ENCODE peak calls at places on chromosomes 5 and 9, in five cellular contexts. One of them, this sample, is unnamed.

GRCh38 chr5:145764325-145764724 is 70.8 kb downstream of the PRELID2 start:
- DNase-seq in RCC 7860: no peak
- DNase-seq in natural killer cell: no peak
- DNase-seq in activated CD4-positive, CD25-positive, alpha-beta regulatory T cell: no peak
- DNase-seq in A549: no peak
- DNase-seq in this sample: no peak

GRCh38 chr9:113957778-113958430 is 81.8 kb downstream of the ZNF618 start:
- DNase-seq in RCC 7860: peak; percentile 86
- DNase-seq in activated CD4-positive, CD25-positive, alpha-beta regulatory T cell: no peak
- DNase-seq in natural killer cell: no peak
- DNase-seq in A549: peak; percentile 37
- DNase-seq in this sample: no peak

GRCh38 chr9:115930472-115930871 is 223.1 kb upstream of the PAPPA start:
- DNase-seq in natural killer cell: no peak
- DNase-seq in A549: no peak
- DNase-seq in RCC 7860: no peak
- DNase-seq in activated CD4-positive, CD25-positive, alpha-beta regulatory T cell: no peak
- DNase-seq in this sample: no peak

GRCh38 chr9:134783699-134784039 is 96.9 kb upstream of the FCN2 start:
- DNase-seq in A549: no peak
- DNase-seq in natural killer cell: no peak
- DNase-seq in RCC 7860: no peak
- DNase-seq in activated CD4-positive, CD25-positive, alpha-beta regulatory T cell: no peak
- DNase-seq in this sample: no peak

GRCh38 chr9:38127271-38127839 is 58.3 kb upstream of the SHB start:
- DNase-seq in A549: no peak
- DNase-seq in natural killer cell: no peak
- DNase-seq in activated CD4-positive, CD25-positive, alpha-beta regulatory T cell: no peak
- DNase-seq in RCC 7860: no peak
- DNase-seq in this sample: no peak

GRCh38 chr9:87564706-87565335 is 67.2 kb downstream of the DAPK1 start:
- DNase-seq in A549: no peak
- DNase-seq in activated CD4-positive, CD25-positive, alpha-beta regulatory T cell: no peak
- DNase-seq in RCC 7860: no peak
- DNase-seq in natural killer cell: no peak
- DNase-seq in this sample: no peak

GRCh38 chr5:41747291-41747690 is 122.9 kb downstream of the OXCT1 start:
- DNase-seq in A549: no peak
- DNase-seq in activated CD4-positive, CD25-positive, alpha-beta regulatory T cell: no peak
- DNase-seq in natural killer cell: no peak
- DNase-seq in RCC 7860: no peak
- DNase-seq in this sample: no peak

GRCh38 chr9:108834959-108835696 is 20.7 kb downstream of the ACTL7B start:
- DNase-seq in natural killer cell: no peak
- DNase-seq in RCC 7860: no peak
- DNase-seq in activated CD4-positive, CD25-positive, alpha-beta regulatory T cell: no peak
- DNase-seq in A549: no peak
- DNase-seq in this sample: no peak

GRCh38 chr5:132254321-132254977 is 3.0 kb upstream of the PDLIM4 start:
- DNase-seq in A549: no peak
- DNase-seq in RCC 7860: no peak
- DNase-seq in natural killer cell: no peak
- DNase-seq in activated CD4-positive, CD25-positive, alpha-beta regulatory T cell: no peak
- DNase-seq in this sample: peak; percentile 37

GRCh38 chr5:61327761-61328753 is 4.0 kb upstream of the ZSWIM6 start:
- DNase-seq in activated CD4-positive, CD25-positive, alpha-beta regulatory T cell: no peak
- DNase-seq in RCC 7860: peak; percentile 74
- DNase-seq in A549: peak; percentile 73
- DNase-seq in natural killer cell: no peak
- DNase-seq in this sample: peak; percentile 57

GRCh38 chr5:120405923-120406322 is 58.2 kb upstream of the PRR16 start:
- DNase-seq in A549: no peak
- DNase-seq in natural killer cell: no peak
- DNase-seq in activated CD4-positive, CD25-positive, alpha-beta regulatory T cell: no peak
- DNase-seq in RCC 7860: peak; percentile 76
- DNase-seq in this sample: no peak

GRCh38 chr9:33818832-33819500 is 2.0 kb downstream of the UBE2R2 start:
- DNase-seq in A549: no peak
- DNase-seq in activated CD4-positive, CD25-positive, alpha-beta regulatory T cell: no peak
- DNase-seq in RCC 7860: no peak
- DNase-seq in natural killer cell: no peak
- DNase-seq in this sample: no peak

GRCh38 chr5:3899093-3899492 is 303.5 kb downstream of the IRX1 start:
- DNase-seq in A549: no peak
- DNase-seq in RCC 7860: no peak
- DNase-seq in natural killer cell: no peak
- DNase-seq in activated CD4-positive, CD25-positive, alpha-beta regulatory T cell: no peak
- DNase-seq in this sample: no peak

GRCh38 chr5:172353271-172353807 is 69.8 kb upstream of the UBTD2 start:
- DNase-seq in natural killer cell: no peak
- DNase-seq in activated CD4-positive, CD25-positive, alpha-beta regulatory T cell: no peak
- DNase-seq in A549: no peak
- DNase-seq in RCC 7860: no peak
- DNase-seq in this sample: no peak

GRCh38 chr9:16344343-16344742 is 526.1 kb downstream of the BNC2 start:
- DNase-seq in activated CD4-positive, CD25-positive, alpha-beta regulatory T cell: no peak
- DNase-seq in RCC 7860: peak; percentile 79
- DNase-seq in A549: peak; percentile 84
- DNase-seq in natural killer cell: no peak
- DNase-seq in this sample: no peak

GRCh38 chr9:122261469-122261881 is 3.2 kb downstream of the RBM18 start:
- DNase-seq in natural killer cell: no peak
- DNase-seq in A549: peak; percentile 51
- DNase-seq in RCC 7860: no peak
- DNase-seq in activated CD4-positive, CD25-positive, alpha-beta regulatory T cell: no peak
- DNase-seq in this sample: no peak

GRCh38 chr9:110334183-110334582 is 3.5 kb downstream of the TXNDC8 start:
- DNase-seq in A549: no peak
- DNase-seq in RCC 7860: no peak
- DNase-seq in activated CD4-positive, CD25-positive, alpha-beta regulatory T cell: no peak
- DNase-seq in natural killer cell: no peak
- DNase-seq in this sample: no peak

GRCh38 chr5:179387151-179388110 is 42.2 kb upstream of the ADAMTS2 start:
- DNase-seq in natural killer cell: peak; percentile 7
- DNase-seq in A549: no peak
- DNase-seq in RCC 7860: no peak
- DNase-seq in activated CD4-positive, CD25-positive, alpha-beta regulatory T cell: no peak
- DNase-seq in this sample: peak; percentile 28

GRCh38 chr5:141490271-141490670 is 1.4 kb downstream of the PCDHGC5 start:
- DNase-seq in activated CD4-positive, CD25-positive, alpha-beta regulatory T cell: no peak
- DNase-seq in natural killer cell: no peak
- DNase-seq in RCC 7860: no peak
- DNase-seq in A549: no peak
- DNase-seq in this sample: no peak